ENCODE peak calls at places on chromosomes 6 and 20, in ten cellular contexts. C is kidney tubule cell; B is HepG2; K is T1000; R is non-pigmented ciliary epithelial cell; M is lower leg skin; V is stimulated activated CD8-positive, alpha-beta memory T cell treated with anti-CD3 and anti-CD28 coated beads, Interleukin-7, amount 100 ng/mL, for 24 hours; W is astrocyte of the cerebellum; H is GM04504; Q is endothelial cell. E is an unnamed sample.

GRCh38 chr6:84867521-84867920 is 103.1 kb upstream of the TBX18 start:
- DNase-seq in C (peak; percentile 28), B (no peak), K (no peak), R (peak; percentile 55), M (no peak), V (no peak), W (no peak), H (peak; percentile 6), Q (no peak), E (no peak)

GRCh38 chr6:55669133-55669532 is 90.1 kb upstream of the HMGCLL1 start:
- DNase-seq in C (no peak), B (no peak), K (no peak), R (no peak), M (no peak), V (no peak), W (no peak), H (no peak), Q (no peak), E (no peak)

GRCh38 chr6:131572686-131573415 is at the start of gene ARG1:
- DNase-seq in C (no peak), B (no peak), K (no peak), R (no peak), M (no peak), V (no peak), W (no peak), H (no peak), Q (no peak), E (no peak)

GRCh38 chr20:14432597-14432996 is 95.2 kb upstream of the FLRT3 start:
- DNase-seq in C (no peak), B (no peak), K (no peak), R (no peak), M (no peak), V (no peak), W (no peak), H (no peak), Q (no peak), E (no peak)

GRCh38 chr6:128725271-128726233 is 157.4 kb upstream of the LAMA2 start:
- DNase-seq in C (peak; percentile 84), B (peak; percentile 39), K (no peak), R (no peak), M (no peak), V (no peak), W (peak; percentile 38), H (no peak), Q (peak; percentile 46), E (no peak)

GRCh38 chr6:116714761-116715160 is 33.8 kb downstream of the KPNA5 start:
- DNase-seq in C (no peak), B (no peak), K (no peak), R (no peak), M (no peak), V (no peak), W (no peak), H (no peak), Q (no peak), E (no peak)

GRCh38 chr6:165497472-165497871 is 165.6 kb downstream of the PDE10A start:
- DNase-seq in C (no peak), B (no peak), K (no peak), R (no peak), M (no peak), V (no peak), W (no peak), H (no peak), Q (no peak), E (no peak)

GRCh38 chr6:45691426-45691825 is 313.7 kb upstream of the SUPT3H start:
- DNase-seq in C (peak; percentile 52), B (no peak), K (no peak), R (no peak), M (no peak), V (no peak), W (no peak), H (no peak), Q (no peak), E (peak; percentile 27)

GRCh38 chr6:24668997-24669361 is 2.1 kb downstream of the ACOT13 start:
- DNase-seq in C (no peak), B (no peak), K (no peak), R (no peak), M (no peak), V (no peak), W (no peak), H (no peak), Q (no peak), E (no peak)